ENCODE peak calls at places on chromosomes 11 and 22, in ten cellular contexts. Q is gastrocnemius medialis, S is body of pancreas, H is HCT116, C is esophagus muscularis mucosa, F is A549, L is GM12878, Z is Peyer's patch, V is ovary, A is uterus. Y is an unnamed sample.

GRCh38 chr11:72629266-72629665 is 45.0 kb downstream of the PDE2A start:
- DNase-seq in S (no peak), L (no peak), V (no peak), F (no peak), Q (no peak), A (no peak), H (no peak), C (peak), Z (no peak), Y (no peak)

GRCh38 chr11:78567209-78567608 is 7.5 kb downstream of the NARS2 start:
- DNase-seq in H (no peak), C (no peak), V (no peak), Z (no peak), Q (no peak), S (no peak), A (no peak), F (no peak), L (no peak), Y (no peak)

GRCh38 chr11:103055174-103055890 is 36.6 kb downstream of the DCUN1D5 start:
- DNase-seq in A (no peak), Z (no peak), L (no peak), H (peak), C (no peak), Q (no peak), S (no peak), F (no peak), V (no peak), Y (no peak)

GRCh38 chr22:23696326-23696851 is 5.6 kb downstream of the RGL4 start:
- DNase-seq in H (no peak), A (no peak), F (no peak), Z (peak), V (no peak), Q (no peak), C (no peak), L (peak), S (no peak), Y (no peak)

GRCh38 chr11:86172894-86173293 is 71.7 kb upstream of the EED start:
- DNase-seq in F (no peak), Q (no peak), C (no peak), A (no peak), V (no peak), S (no peak), H (no peak), Z (no peak), L (no peak), Y (no peak)

GRCh38 chr22:28237092-28237491 is 318.0 kb upstream of the PITPNB start:
- DNase-seq in Q (no peak), H (no peak), V (no peak), A (no peak), S (no peak), L (no peak), Z (no peak), C (no peak), F (no peak), Y (no peak)

GRCh38 chr11:40337118-40337517 is 1122.3 kb downstream of the LRRC4C start:
- DNase-seq in L (no peak), Q (no peak), H (no peak), F (no peak), Z (no peak), V (no peak), C (no peak), A (no peak), S (no peak), Y (no peak)

GRCh38 chr11:69372589-69373250 is 78.8 kb downstream of the MYEOV start:
- DNase-seq in C (no peak), Z (no peak), Q (no peak), V (no peak), H (no peak), F (no peak), A (no peak), S (no peak), L (no peak), Y (peak)

GRCh38 chr11:63941901-63942300 is 3.1 kb downstream of the NAA40 start:
- DNase-seq in Z (no peak), C (no peak), V (no peak), H (no peak), L (no peak), S (no peak), F (no peak), Q (no peak), A (no peak), Y (no peak)
- TF ChIP-seq POLR2A in Z (no peak), C (no peak), V (no peak), H (no peak), L (no peak), S (no peak), F (no peak), Q (no peak), A (no peak), Y (no peak)

GRCh38 chr11:33658195-33658900 is 42.3 kb downstream of the C11orf91 start:
- DNase-seq in H (no peak), F (no peak), A (no peak), Q (no peak), S (no peak), L (no peak), Z (no peak), C (no peak), V (no peak), Y (no peak)

GRCh38 chr11:33657757-33658156 is 42.9 kb downstream of the C11orf91 start:
- DNase-seq in Q (no peak), F (no peak), S (no peak), V (no peak), L (no peak), H (no peak), A (no peak), Z (no peak), C (no peak), Y (no peak)

GRCh38 chr11:33654594-33654993 is 46.0 kb downstream of the C11orf91 start:
- DNase-seq in F (no peak), A (no peak), V (no peak), C (no peak), Z (no peak), S (no peak), H (no peak), Q (no peak), L (no peak), Y (no peak)

GRCh38 chr11:33655842-33656600 is 44.6 kb downstream of the C11orf91 start:
- DNase-seq in Z (no peak), Q (no peak), C (peak), S (no peak), V (no peak), L (peak), H (no peak), F (no peak), A (no peak), Y (no peak)

DNA sequence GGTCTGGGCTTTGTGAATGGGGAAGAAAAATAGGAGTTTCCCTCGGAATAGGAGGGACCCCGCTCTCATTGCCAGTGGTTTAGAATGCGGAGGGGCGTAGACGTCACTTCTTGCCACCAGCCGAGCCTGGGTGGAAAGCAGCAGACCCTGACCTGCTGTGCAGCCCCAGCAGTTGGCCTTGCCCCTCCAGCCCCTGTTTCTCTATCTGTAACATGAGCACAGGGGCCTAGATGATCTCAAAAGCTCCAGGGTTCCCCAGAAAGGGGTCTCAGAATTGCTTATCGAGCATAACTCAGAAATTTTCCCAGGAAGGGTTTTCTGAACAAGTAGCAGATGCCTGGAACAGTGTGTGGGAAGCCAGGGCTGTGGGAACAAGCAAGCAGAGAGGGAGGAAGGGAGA is 43.9 kb downstream of the C11orf91 start:
- DNase-seq in F (no peak), S (no peak), V (no peak), H (no peak), L (no peak), C (no peak), Q (no peak), A (no peak), Z (no peak), Y (no peak)
- H3K27ac ChIP-seq in F (no peak), S (no peak), V (no peak), H (no peak), L (peak), C (no peak), Q (no peak), A (no peak), Z (no peak), Y (no peak)

GRCh38 chr11:118364956-118365615 is 5.7 kb downstream of the UBE4A start:
- DNase-seq in S (no peak), C (no peak), L (no peak), A (no peak), F (no peak), Q (no peak), H (no peak), V (no peak), Z (no peak), Y (no peak)

GRCh38 chr11:118358071-118358470 is 1.3 kb upstream of the UBE4A start:
- DNase-seq in A (no peak), L (no peak), C (no peak), V (no peak), H (no peak), Q (no peak), F (no peak), Z (no peak), S (no peak), Y (no peak)

DNA sequence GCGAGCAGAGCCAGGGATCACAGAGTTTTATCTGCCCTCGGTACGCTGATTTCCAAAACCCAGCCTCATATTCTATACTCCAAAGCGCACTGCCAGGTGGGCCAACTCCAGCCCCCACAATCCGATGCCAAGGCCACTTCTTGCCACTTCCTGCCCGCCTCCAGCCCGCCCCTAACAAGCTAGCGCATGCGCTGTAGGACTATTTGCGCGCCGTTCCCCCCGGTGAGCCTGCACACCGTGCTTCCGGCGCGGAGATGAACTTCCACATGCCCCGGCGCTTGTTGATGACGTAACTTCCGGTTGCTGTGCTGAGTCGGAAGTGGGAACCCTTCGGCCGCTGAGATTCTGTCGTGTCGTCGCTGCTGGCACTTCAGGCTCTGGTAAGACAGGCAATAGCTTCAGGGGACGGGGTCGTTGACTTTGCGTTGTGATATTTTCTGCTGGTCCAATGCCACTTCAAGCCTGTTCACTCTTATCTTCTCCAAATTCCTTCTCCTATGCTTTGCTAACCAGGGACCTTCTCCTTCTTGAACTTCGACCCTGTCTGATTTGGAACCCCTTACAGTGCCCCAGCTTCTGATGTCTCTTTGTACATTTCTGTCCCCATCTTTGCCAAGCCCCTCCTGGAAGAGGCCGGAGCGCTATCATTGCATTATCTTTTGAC is at the start of gene UBE4A:
- DNase-seq in F (peak), Q (peak), S (peak), Z (peak), H (peak), C (peak), L (peak), A (peak), V (peak), Y (peak)
- TF ChIP-seq POLR2A in F (peak), Q (peak), S (peak), Z (peak), H (peak), C (peak), L (peak), A (peak), V (peak), Y (peak)

DNA sequence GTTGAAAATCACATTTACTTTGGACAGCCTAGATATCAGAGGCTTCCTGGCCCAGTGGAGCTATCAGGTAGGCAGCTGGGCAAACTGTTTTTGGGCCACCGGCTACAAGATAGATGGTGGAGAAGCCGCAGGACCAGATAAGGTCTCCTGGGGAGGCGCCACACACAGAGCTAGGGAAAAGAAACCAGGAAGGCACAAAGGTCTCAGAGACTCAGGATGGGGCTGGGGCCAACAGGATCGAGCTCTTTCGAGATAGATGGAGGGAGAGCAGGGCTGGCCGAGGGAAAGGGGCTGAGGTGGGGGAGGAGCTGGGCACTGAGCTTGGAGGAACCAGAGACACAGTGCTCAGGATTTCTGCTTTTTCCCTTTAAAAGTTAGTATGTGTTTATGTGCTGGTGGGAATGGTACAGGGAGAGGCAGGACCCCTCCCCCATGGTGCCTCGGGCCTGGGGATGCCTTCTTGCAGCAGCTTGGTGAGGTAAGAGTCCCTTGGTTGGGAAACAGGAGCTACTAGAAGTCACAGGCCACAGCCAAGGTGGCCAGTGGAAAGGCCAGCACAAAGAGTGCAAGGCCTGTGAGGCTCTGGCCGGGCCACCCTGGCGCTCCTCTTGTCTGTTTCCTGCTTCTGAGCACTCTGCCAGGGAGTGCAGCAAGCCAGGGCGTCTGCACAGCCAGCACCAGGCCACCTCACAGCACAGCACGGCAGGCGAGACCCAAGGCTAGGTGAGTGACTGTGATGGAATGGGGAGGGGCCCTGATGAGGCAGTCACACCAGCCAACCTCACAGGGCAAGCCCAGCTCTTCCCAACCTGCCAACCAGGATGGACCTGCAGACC is 11.5 kb upstream of the NAP1L4 start:
- DNase-seq in H (no peak), V (no peak), A (no peak), L (no peak), S (no peak), Q (no peak), C (no peak), Z (peak), F (no peak), Y (no peak)
- H3K27ac ChIP-seq in H (no peak), V (no peak), A (no peak), L (no peak), S (no peak), Q (no peak), C (no peak), Z (no peak), F (no peak), Y (no peak)

GRCh38 chr11:9570313-9570712 is 3.2 kb upstream of the WEE1 start:
- DNase-seq in F (no peak), C (no peak), H (no peak), Q (no peak), L (no peak), A (no peak), S (no peak), V (no peak), Z (no peak), Y (no peak)

GRCh38 chr11:9568161-9568853 is 5.2 kb upstream of the WEE1 start:
- DNase-seq in V (no peak), L (no peak), Q (no peak), F (no peak), C (no peak), Z (no peak), H (no peak), A (no peak), S (no peak), Y (no peak)

GRCh38 chr11:9567401-9567800 is 6.1 kb upstream of the WEE1 start:
- DNase-seq in C (no peak), L (no peak), F (no peak), H (no peak), S (no peak), A (no peak), Z (no peak), V (no peak), Q (no peak), Y (no peak)

GRCh38 chr11:9569588-9570164 is 3.8 kb upstream of the WEE1 start:
- DNase-seq in Q (no peak), A (no peak), Z (no peak), V (no peak), L (no peak), C (no peak), F (no peak), H (no peak), S (no peak), Y (no peak)

DNA sequence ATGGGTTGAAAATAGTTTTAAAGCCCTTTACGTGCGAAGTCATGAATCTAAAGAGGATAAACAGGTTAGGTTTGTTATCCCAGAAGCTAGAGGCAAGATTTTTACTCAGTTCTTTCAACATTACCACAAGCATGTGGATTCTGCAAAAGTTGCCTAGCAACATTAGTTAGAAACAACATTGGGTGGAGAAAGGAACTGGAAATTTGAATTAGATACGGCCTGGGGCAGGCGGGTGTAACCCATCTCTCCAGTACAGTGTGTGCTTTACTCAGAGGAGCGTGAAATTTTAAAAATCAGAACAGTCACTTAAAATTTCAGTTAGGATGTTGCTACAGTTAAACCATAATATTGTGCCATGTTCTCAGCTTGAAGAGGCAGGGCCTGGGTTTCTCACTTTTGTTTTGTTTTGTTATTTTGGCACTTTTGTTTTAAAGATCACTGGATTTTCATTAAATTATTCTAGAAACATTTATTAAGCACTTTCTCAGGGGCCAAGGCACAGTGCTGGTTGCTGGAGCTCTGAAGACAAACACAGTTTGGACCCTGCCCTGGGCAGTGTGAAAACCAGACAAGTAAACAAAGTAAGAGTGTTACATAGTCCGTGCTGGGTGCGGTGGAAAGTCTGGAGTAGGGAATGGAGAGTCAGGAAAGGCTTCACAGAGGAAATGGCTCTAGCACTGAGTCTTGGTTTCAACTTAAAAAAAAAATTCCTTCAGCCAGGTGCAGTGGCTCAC is 4.4 kb upstream of the WEE1 start:
- DNase-seq in S (peak), Q (no peak), F (peak), L (no peak), H (peak), V (peak), Z (peak), A (peak), C (no peak), Y (no peak)
- TF ChIP-seq POLR2A in S (no peak), Q (peak), F (no peak), L (no peak), H (no peak), V (peak), Z (no peak), A (peak), C (no peak), Y (peak)

DNA sequence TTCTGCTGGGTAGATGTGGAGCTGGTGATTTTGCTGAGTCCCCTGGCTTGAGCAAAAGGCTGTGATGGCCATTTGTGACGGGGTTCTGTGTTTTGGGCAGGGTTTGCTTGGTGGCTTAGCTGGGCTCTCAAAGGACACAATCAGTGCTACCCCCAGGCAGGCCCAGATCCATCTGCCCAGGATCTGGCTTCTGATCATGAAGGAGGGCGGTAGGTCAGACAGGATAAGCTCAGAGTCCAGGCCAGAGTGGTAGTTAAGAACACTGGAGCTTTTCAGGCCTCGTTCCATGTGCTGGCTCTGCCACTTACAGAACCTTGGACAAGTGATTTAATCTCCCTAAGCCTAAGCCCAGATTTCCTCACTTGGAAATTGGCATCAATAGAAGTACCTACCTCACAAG is 36.2 kb downstream of the UBASH3B start:
- DNase-seq in Q (no peak), S (no peak), Z (no peak), H (no peak), A (no peak), F (no peak), C (no peak), V (no peak), L (no peak), Y (no peak)
- H3K27ac ChIP-seq in Q (peak), S (peak), Z (peak), H (no peak), A (peak), F (peak), C (peak), V (no peak), L (no peak), Y (peak)